ENCODE peak calls at places on chromosomes 4 and X, in nine cellular contexts. One of them, this sample, is unnamed.

GRCh38 chr4:120007171-120007894 is 59.3 kb downstream of the MAD2L1 start:
- DNase-seq in effector memory CD8-positive, alpha-beta T cell: no peak
- DNase-seq in NAMALWA: no peak
- DNase-seq in endodermal cell: no peak
- DNase-seq in AG09309: peak
- DNase-seq in activated CD4-positive, alpha-beta T cell treated with anti-CD3 and anti-CD28 coated beads, Interleukin-2, amount 10 ng/mL, durations not matched to agents 7 days and 5 days: no peak
- DNase-seq in nephron progenitor cell: no peak
- DNase-seq in substantia nigra: no peak
- DNase-seq in activated T-helper 1 cell treated with anti-CD3 and anti-CD28 coated beads, Interleukin-12 subunit alpha, Interleukin-12 subunit beta, Interleukin-2, Interleukin-4 antibody, amounts not matched to agents 30 ng/mL and 10 ng/mL and 1 ng/mL, durations not matched to agents 14 hours and 24 hours and 36 hours: no peak
- DNase-seq in this sample: peak

GRCh38 chrX:46954716-46955115 is 42.5 kb downstream of the JADE3 start:
- DNase-seq in effector memory CD8-positive, alpha-beta T cell: no peak
- DNase-seq in NAMALWA: no peak
- DNase-seq in endodermal cell: no peak
- DNase-seq in AG09309: no peak
- DNase-seq in activated CD4-positive, alpha-beta T cell treated with anti-CD3 and anti-CD28 coated beads, Interleukin-2, amount 10 ng/mL, durations not matched to agents 7 days and 5 days: no peak
- DNase-seq in nephron progenitor cell: no peak
- DNase-seq in substantia nigra: no peak
- DNase-seq in activated T-helper 1 cell treated with anti-CD3 and anti-CD28 coated beads, Interleukin-12 subunit alpha, Interleukin-12 subunit beta, Interleukin-2, Interleukin-4 antibody, amounts not matched to agents 30 ng/mL and 10 ng/mL and 1 ng/mL, durations not matched to agents 14 hours and 24 hours and 36 hours: no peak
- DNase-seq in this sample: no peak

GRCh38 chr4:64251779-64252178 is 157.5 kb downstream of the TECRL start:
- DNase-seq in effector memory CD8-positive, alpha-beta T cell: no peak
- DNase-seq in NAMALWA: no peak
- DNase-seq in endodermal cell: no peak
- DNase-seq in AG09309: no peak
- DNase-seq in activated CD4-positive, alpha-beta T cell treated with anti-CD3 and anti-CD28 coated beads, Interleukin-2, amount 10 ng/mL, durations not matched to agents 7 days and 5 days: no peak
- DNase-seq in nephron progenitor cell: no peak
- DNase-seq in substantia nigra: no peak
- DNase-seq in activated T-helper 1 cell treated with anti-CD3 and anti-CD28 coated beads, Interleukin-12 subunit alpha, Interleukin-12 subunit beta, Interleukin-2, Interleukin-4 antibody, amounts not matched to agents 30 ng/mL and 10 ng/mL and 1 ng/mL, durations not matched to agents 14 hours and 24 hours and 36 hours: no peak
- DNase-seq in this sample: no peak

GRCh38 chr4:187286536-187286935 is 562.9 kb upstream of the FAT1 start:
- DNase-seq in effector memory CD8-positive, alpha-beta T cell: no peak
- DNase-seq in NAMALWA: no peak
- DNase-seq in endodermal cell: no peak
- DNase-seq in AG09309: no peak
- DNase-seq in activated CD4-positive, alpha-beta T cell treated with anti-CD3 and anti-CD28 coated beads, Interleukin-2, amount 10 ng/mL, durations not matched to agents 7 days and 5 days: no peak
- DNase-seq in nephron progenitor cell: no peak
- DNase-seq in substantia nigra: no peak
- DNase-seq in activated T-helper 1 cell treated with anti-CD3 and anti-CD28 coated beads, Interleukin-12 subunit alpha, Interleukin-12 subunit beta, Interleukin-2, Interleukin-4 antibody, amounts not matched to agents 30 ng/mL and 10 ng/mL and 1 ng/mL, durations not matched to agents 14 hours and 24 hours and 36 hours: no peak
- DNase-seq in this sample: no peak

GRCh38 chr4:19214591-19214990 is 1037.1 kb upstream of the SLIT2 start:
- DNase-seq in effector memory CD8-positive, alpha-beta T cell: no peak
- DNase-seq in NAMALWA: no peak
- DNase-seq in endodermal cell: no peak
- DNase-seq in AG09309: no peak
- DNase-seq in activated CD4-positive, alpha-beta T cell treated with anti-CD3 and anti-CD28 coated beads, Interleukin-2, amount 10 ng/mL, durations not matched to agents 7 days and 5 days: no peak
- DNase-seq in nephron progenitor cell: no peak
- DNase-seq in substantia nigra: no peak
- DNase-seq in activated T-helper 1 cell treated with anti-CD3 and anti-CD28 coated beads, Interleukin-12 subunit alpha, Interleukin-12 subunit beta, Interleukin-2, Interleukin-4 antibody, amounts not matched to agents 30 ng/mL and 10 ng/mL and 1 ng/mL, durations not matched to agents 14 hours and 24 hours and 36 hours: no peak
- DNase-seq in this sample: no peak

GRCh38 chr4:145234086-145234694 is 53.8 kb upstream of the OTUD4 start:
- DNase-seq in effector memory CD8-positive, alpha-beta T cell: peak
- DNase-seq in NAMALWA: peak
- DNase-seq in endodermal cell: peak
- DNase-seq in AG09309: peak
- DNase-seq in activated CD4-positive, alpha-beta T cell treated with anti-CD3 and anti-CD28 coated beads, Interleukin-2, amount 10 ng/mL, durations not matched to agents 7 days and 5 days: peak
- DNase-seq in nephron progenitor cell: peak
- DNase-seq in substantia nigra: no peak
- DNase-seq in activated T-helper 1 cell treated with anti-CD3 and anti-CD28 coated beads, Interleukin-12 subunit alpha, Interleukin-12 subunit beta, Interleukin-2, Interleukin-4 antibody, amounts not matched to agents 30 ng/mL and 10 ng/mL and 1 ng/mL, durations not matched to agents 14 hours and 24 hours and 36 hours: peak
- DNase-seq in this sample: peak

GRCh38 chrX:38375888-38376287 is 23.5 kb downstream of the OTC start:
- DNase-seq in effector memory CD8-positive, alpha-beta T cell: no peak
- DNase-seq in NAMALWA: peak
- DNase-seq in endodermal cell: peak
- DNase-seq in AG09309: no peak
- DNase-seq in activated CD4-positive, alpha-beta T cell treated with anti-CD3 and anti-CD28 coated beads, Interleukin-2, amount 10 ng/mL, durations not matched to agents 7 days and 5 days: peak
- DNase-seq in nephron progenitor cell: no peak
- DNase-seq in substantia nigra: no peak
- DNase-seq in activated T-helper 1 cell treated with anti-CD3 and anti-CD28 coated beads, Interleukin-12 subunit alpha, Interleukin-12 subunit beta, Interleukin-2, Interleukin-4 antibody, amounts not matched to agents 30 ng/mL and 10 ng/mL and 1 ng/mL, durations not matched to agents 14 hours and 24 hours and 36 hours: no peak
- DNase-seq in this sample: peak

GRCh38 chr4:19844436-19844835 is 407.3 kb upstream of the SLIT2 start:
- DNase-seq in effector memory CD8-positive, alpha-beta T cell: no peak
- DNase-seq in NAMALWA: no peak
- DNase-seq in endodermal cell: no peak
- DNase-seq in AG09309: no peak
- DNase-seq in activated CD4-positive, alpha-beta T cell treated with anti-CD3 and anti-CD28 coated beads, Interleukin-2, amount 10 ng/mL, durations not matched to agents 7 days and 5 days: no peak
- DNase-seq in nephron progenitor cell: no peak
- DNase-seq in substantia nigra: no peak
- DNase-seq in activated T-helper 1 cell treated with anti-CD3 and anti-CD28 coated beads, Interleukin-12 subunit alpha, Interleukin-12 subunit beta, Interleukin-2, Interleukin-4 antibody, amounts not matched to agents 30 ng/mL and 10 ng/mL and 1 ng/mL, durations not matched to agents 14 hours and 24 hours and 36 hours: no peak
- DNase-seq in this sample: peak

GRCh38 chr4:70654605-70655011 is 11.7 kb downstream of the JCHAIN start:
- DNase-seq in effector memory CD8-positive, alpha-beta T cell: no peak
- DNase-seq in NAMALWA: no peak
- DNase-seq in endodermal cell: no peak
- DNase-seq in AG09309: peak
- DNase-seq in activated CD4-positive, alpha-beta T cell treated with anti-CD3 and anti-CD28 coated beads, Interleukin-2, amount 10 ng/mL, durations not matched to agents 7 days and 5 days: no peak
- DNase-seq in nephron progenitor cell: no peak
- DNase-seq in substantia nigra: no peak
- DNase-seq in activated T-helper 1 cell treated with anti-CD3 and anti-CD28 coated beads, Interleukin-12 subunit alpha, Interleukin-12 subunit beta, Interleukin-2, Interleukin-4 antibody, amounts not matched to agents 30 ng/mL and 10 ng/mL and 1 ng/mL, durations not matched to agents 14 hours and 24 hours and 36 hours: no peak
- DNase-seq in this sample: no peak

GRCh38 chr4:55733874-55734437 is 85.6 kb upstream of the EXOC1L start:
- DNase-seq in effector memory CD8-positive, alpha-beta T cell: no peak
- DNase-seq in NAMALWA: no peak
- DNase-seq in endodermal cell: no peak
- DNase-seq in AG09309: no peak
- DNase-seq in activated CD4-positive, alpha-beta T cell treated with anti-CD3 and anti-CD28 coated beads, Interleukin-2, amount 10 ng/mL, durations not matched to agents 7 days and 5 days: no peak
- DNase-seq in nephron progenitor cell: no peak
- DNase-seq in substantia nigra: no peak
- DNase-seq in activated T-helper 1 cell treated with anti-CD3 and anti-CD28 coated beads, Interleukin-12 subunit alpha, Interleukin-12 subunit beta, Interleukin-2, Interleukin-4 antibody, amounts not matched to agents 30 ng/mL and 10 ng/mL and 1 ng/mL, durations not matched to agents 14 hours and 24 hours and 36 hours: no peak
- DNase-seq in this sample: peak

GRCh38 chr4:94559351-94559806 is 107.6 kb downstream of the PDLIM5 start:
- DNase-seq in effector memory CD8-positive, alpha-beta T cell: no peak
- DNase-seq in NAMALWA: no peak
- DNase-seq in endodermal cell: no peak
- DNase-seq in AG09309: no peak
- DNase-seq in activated CD4-positive, alpha-beta T cell treated with anti-CD3 and anti-CD28 coated beads, Interleukin-2, amount 10 ng/mL, durations not matched to agents 7 days and 5 days: no peak
- DNase-seq in nephron progenitor cell: no peak
- DNase-seq in substantia nigra: no peak
- DNase-seq in activated T-helper 1 cell treated with anti-CD3 and anti-CD28 coated beads, Interleukin-12 subunit alpha, Interleukin-12 subunit beta, Interleukin-2, Interleukin-4 antibody, amounts not matched to agents 30 ng/mL and 10 ng/mL and 1 ng/mL, durations not matched to agents 14 hours and 24 hours and 36 hours: no peak
- DNase-seq in this sample: no peak

GRCh38 chr4:55363618-55364420 is 17.8 kb downstream of the SRD5A3 start:
- DNase-seq in effector memory CD8-positive, alpha-beta T cell: no peak
- DNase-seq in NAMALWA: no peak
- DNase-seq in endodermal cell: no peak
- DNase-seq in AG09309: no peak
- DNase-seq in activated CD4-positive, alpha-beta T cell treated with anti-CD3 and anti-CD28 coated beads, Interleukin-2, amount 10 ng/mL, durations not matched to agents 7 days and 5 days: no peak
- DNase-seq in nephron progenitor cell: peak
- DNase-seq in substantia nigra: no peak
- DNase-seq in activated T-helper 1 cell treated with anti-CD3 and anti-CD28 coated beads, Interleukin-12 subunit alpha, Interleukin-12 subunit beta, Interleukin-2, Interleukin-4 antibody, amounts not matched to agents 30 ng/mL and 10 ng/mL and 1 ng/mL, durations not matched to agents 14 hours and 24 hours and 36 hours: no peak
- DNase-seq in this sample: no peak

GRCh38 chr4:147994076-147994475 is 262.2 kb downstream of the ARHGAP10 start:
- DNase-seq in effector memory CD8-positive, alpha-beta T cell: no peak
- DNase-seq in NAMALWA: no peak
- DNase-seq in endodermal cell: no peak
- DNase-seq in AG09309: no peak
- DNase-seq in activated CD4-positive, alpha-beta T cell treated with anti-CD3 and anti-CD28 coated beads, Interleukin-2, amount 10 ng/mL, durations not matched to agents 7 days and 5 days: no peak
- DNase-seq in nephron progenitor cell: no peak
- DNase-seq in substantia nigra: no peak
- DNase-seq in activated T-helper 1 cell treated with anti-CD3 and anti-CD28 coated beads, Interleukin-12 subunit alpha, Interleukin-12 subunit beta, Interleukin-2, Interleukin-4 antibody, amounts not matched to agents 30 ng/mL and 10 ng/mL and 1 ng/mL, durations not matched to agents 14 hours and 24 hours and 36 hours: no peak
- DNase-seq in this sample: no peak

GRCh38 chrX:11580789-11581188 is 84.9 kb downstream of the ARHGAP6 start:
- DNase-seq in effector memory CD8-positive, alpha-beta T cell: no peak
- DNase-seq in NAMALWA: peak
- DNase-seq in endodermal cell: no peak
- DNase-seq in AG09309: no peak
- DNase-seq in activated CD4-positive, alpha-beta T cell treated with anti-CD3 and anti-CD28 coated beads, Interleukin-2, amount 10 ng/mL, durations not matched to agents 7 days and 5 days: no peak
- DNase-seq in nephron progenitor cell: no peak
- DNase-seq in substantia nigra: no peak
- DNase-seq in activated T-helper 1 cell treated with anti-CD3 and anti-CD28 coated beads, Interleukin-12 subunit alpha, Interleukin-12 subunit beta, Interleukin-2, Interleukin-4 antibody, amounts not matched to agents 30 ng/mL and 10 ng/mL and 1 ng/mL, durations not matched to agents 14 hours and 24 hours and 36 hours: no peak
- DNase-seq in this sample: no peak

GRCh38 chr4:54230479-54231418 is 1.7 kb downstream of the PDGFRA start:
- DNase-seq in effector memory CD8-positive, alpha-beta T cell: no peak
- DNase-seq in NAMALWA: no peak
- DNase-seq in endodermal cell: peak
- DNase-seq in AG09309: no peak
- DNase-seq in activated CD4-positive, alpha-beta T cell treated with anti-CD3 and anti-CD28 coated beads, Interleukin-2, amount 10 ng/mL, durations not matched to agents 7 days and 5 days: no peak
- DNase-seq in nephron progenitor cell: peak
- DNase-seq in substantia nigra: no peak
- DNase-seq in activated T-helper 1 cell treated with anti-CD3 and anti-CD28 coated beads, Interleukin-12 subunit alpha, Interleukin-12 subunit beta, Interleukin-2, Interleukin-4 antibody, amounts not matched to agents 30 ng/mL and 10 ng/mL and 1 ng/mL, durations not matched to agents 14 hours and 24 hours and 36 hours: no peak
- DNase-seq in this sample: peak

GRCh38 chr4:180028682-180029081 is 2214.5 kb upstream of the TENM3 start:
- DNase-seq in effector memory CD8-positive, alpha-beta T cell: no peak
- DNase-seq in NAMALWA: peak
- DNase-seq in endodermal cell: peak
- DNase-seq in AG09309: no peak
- DNase-seq in activated CD4-positive, alpha-beta T cell treated with anti-CD3 and anti-CD28 coated beads, Interleukin-2, amount 10 ng/mL, durations not matched to agents 7 days and 5 days: no peak
- DNase-seq in nephron progenitor cell: peak
- DNase-seq in substantia nigra: no peak
- DNase-seq in activated T-helper 1 cell treated with anti-CD3 and anti-CD28 coated beads, Interleukin-12 subunit alpha, Interleukin-12 subunit beta, Interleukin-2, Interleukin-4 antibody, amounts not matched to agents 30 ng/mL and 10 ng/mL and 1 ng/mL, durations not matched to agents 14 hours and 24 hours and 36 hours: no peak
- DNase-seq in this sample: peak